ENCODE peak calls at places on chromosomes 4 and X, in four cellular contexts. One of them, this sample, is unnamed.

GRCh38 chr4:6107886-6108285 is 89.7 kb upstream of the C4orf50 start:
- DNase-seq in WTC11: no peak
- DNase-seq in K562: no peak
- DNase-seq in HepG2: no peak
- DNase-seq in this sample: no peak

GRCh38 chr4:170805352-170805751 is 715.6 kb upstream of the AADAT start:
- DNase-seq in WTC11: peak; percentile 25
- DNase-seq in K562: no peak
- DNase-seq in HepG2: peak; percentile 1
- DNase-seq in this sample: peak; percentile 13

GRCh38 chr4:168636506-168637176 is 139.8 kb downstream of the PALLD start:
- DNase-seq in WTC11: no peak
- DNase-seq in K562: no peak
- DNase-seq in HepG2: no peak
- DNase-seq in this sample: no peak

GRCh38 chrX:102341867-102342266 is 94.9 kb downstream of the NXF2 start:
- DNase-seq in WTC11: no peak
- DNase-seq in K562: no peak
- DNase-seq in HepG2: no peak
- DNase-seq in this sample: no peak

GRCh38 chr4:53022162-53023100 is 160.3 kb downstream of the RASL11B start:
- DNase-seq in WTC11: no peak
- DNase-seq in K562: no peak
- DNase-seq in HepG2: no peak
- DNase-seq in this sample: no peak

GRCh38 chrX:41313419-41313818 is 20.5 kb upstream of the DDX3X start:
- DNase-seq in WTC11: no peak
- DNase-seq in K562: no peak
- DNase-seq in HepG2: no peak
- DNase-seq in this sample: no peak

GRCh38 chr4:16516796-16517413 is 290.6 kb upstream of the TAPT1 start:
- DNase-seq in WTC11: peak; percentile 24
- DNase-seq in K562: no peak
- DNase-seq in HepG2: no peak
- DNase-seq in this sample: no peak

GRCh38 chr4:184450045-184450444 is 24.3 kb downstream of the IRF2 start:
- DNase-seq in WTC11: no peak
- DNase-seq in K562: no peak
- DNase-seq in HepG2: no peak
- DNase-seq in this sample: no peak

GRCh38 chr4:152246659-152247058 is 289.2 kb downstream of the FBXW7 start:
- DNase-seq in WTC11: no peak
- DNase-seq in K562: no peak
- DNase-seq in HepG2: no peak
- DNase-seq in this sample: no peak

GRCh38 chr4:156832886-156833285 is 138.7 kb downstream of the PDGFC start:
- DNase-seq in WTC11: no peak
- DNase-seq in K562: no peak
- DNase-seq in HepG2: no peak
- DNase-seq in this sample: no peak

GRCh38 chr4:160180206-160180605 is 1077.3 kb downstream of the RAPGEF2 start:
- DNase-seq in WTC11: no peak
- DNase-seq in K562: no peak
- DNase-seq in HepG2: no peak
- DNase-seq in this sample: no peak

GRCh38 chr4:168598191-168598590 is 101.3 kb downstream of the PALLD start:
- DNase-seq in WTC11: no peak
- DNase-seq in K562: no peak
- DNase-seq in HepG2: no peak
- DNase-seq in this sample: no peak

GRCh38 chr4:186910385-186910784 is 186.7 kb upstream of the FAT1 start:
- DNase-seq in WTC11: no peak
- DNase-seq in K562: no peak
- DNase-seq in HepG2: no peak
- DNase-seq in this sample: no peak

GRCh38 chr4:74056858-74057562 is 18.5 kb upstream of the CXCL3 start:
- DNase-seq in WTC11: no peak
- DNase-seq in K562: peak; percentile 42
- DNase-seq in HepG2: no peak
- DNase-seq in this sample: no peak

GRCh38 chr4:15779336-15779735 is 1.2 kb downstream of the CD38 start:
- DNase-seq in WTC11: peak; percentile 43
- DNase-seq in K562: no peak
- DNase-seq in HepG2: peak; percentile 46
- DNase-seq in this sample: no peak

GRCh38 chr4:74328501-74328900 is 20.2 kb downstream of the EPGN start:
- DNase-seq in WTC11: no peak
- DNase-seq in K562: no peak
- DNase-seq in HepG2: no peak
- DNase-seq in this sample: no peak

GRCh38 chr4:1049591-1049905 is 38.1 kb downstream of the FGFRL1 start:
- DNase-seq in WTC11: no peak
- DNase-seq in K562: no peak
- DNase-seq in HepG2: no peak
- DNase-seq in this sample: no peak

GRCh38 chr4:169800541-169800940 is 42.8 kb upstream of the HPF1 start:
- DNase-seq in WTC11: no peak
- DNase-seq in K562: no peak
- DNase-seq in HepG2: no peak
- DNase-seq in this sample: no peak

GRCh38 chr4:2468464-2469191 is at the start of gene RNF4:
- DNase-seq in WTC11: peak; percentile 94
- DNase-seq in K562: peak; percentile 94
- DNase-seq in HepG2: peak; percentile 93
- DNase-seq in this sample: peak; percentile 98

GRCh38 chrX:40318076-40318475 is 220.3 kb upstream of the BCOR start:
- DNase-seq in WTC11: no peak
- DNase-seq in K562: no peak
- DNase-seq in HepG2: no peak
- DNase-seq in this sample: no peak

GRCh38 chrX:2391869-2392606 is 108.7 kb downstream of the DHRSX start:
- DNase-seq in WTC11: peak; percentile 61
- DNase-seq in K562: no peak
- DNase-seq in HepG2: peak; percentile 92
- DNase-seq in this sample: no peak

GRCh38 chrX:129512409-129512808 is 10.9 kb downstream of the SMARCA1 start:
- DNase-seq in WTC11: no peak
- DNase-seq in K562: no peak
- DNase-seq in HepG2: no peak
- DNase-seq in this sample: no peak

GRCh38 chrX:149511081-149511480 is 6.0 kb upstream of the IDS start:
- DNase-seq in WTC11: no peak
- DNase-seq in K562: no peak
- DNase-seq in HepG2: no peak
- DNase-seq in this sample: no peak
- TF ChIP-seq ELF4 in WTC11: no peak
- TF ChIP-seq ELF4 in K562: no peak
- TF ChIP-seq ELF4 in HepG2: no peak
- TF ChIP-seq ELF4 in this sample: no peak

GRCh38 chr4:102503301-102503746 is 2.2 kb downstream of the NFKB1 start:
- DNase-seq in WTC11: no peak
- DNase-seq in K562: no peak
- DNase-seq in HepG2: peak; percentile 24
- DNase-seq in this sample: no peak

GRCh38 chr4:102500371-102501175 is 586 bp upstream of the NFKB1 start:
- DNase-seq in WTC11: peak; percentile 26
- DNase-seq in K562: no peak
- DNase-seq in HepG2: peak; percentile 24
- DNase-seq in this sample: peak; percentile 33

GRCh38 chr4:102501635-102502382 is 650 bp downstream of the NFKB1 start:
- DNase-seq in WTC11: no peak
- DNase-seq in K562: peak; percentile 61
- DNase-seq in HepG2: peak; percentile 73
- DNase-seq in this sample: peak; percentile 48

GRCh38 chr4:102503831-102504786 is 3.0 kb downstream of the NFKB1 start:
- DNase-seq in WTC11: no peak
- DNase-seq in K562: no peak
- DNase-seq in HepG2: no peak
- DNase-seq in this sample: no peak

GRCh38 chr4:102501176-102501634 is at the start of gene NFKB1:
- DNase-seq in WTC11: peak; percentile 43
- DNase-seq in K562: peak; percentile 44
- DNase-seq in HepG2: peak; percentile 54
- DNase-seq in this sample: no peak
- TF ChIP-seq SP1 in WTC11: no peak
- TF ChIP-seq SP1 in K562: no peak
- TF ChIP-seq SP1 in HepG2: no peak
- TF ChIP-seq SP1 in this sample: no peak

GRCh38 chrX:150934453-150934852 is 36.0 kb upstream of the CD99L2 start:
- DNase-seq in WTC11: peak; percentile 31
- DNase-seq in K562: no peak
- DNase-seq in HepG2: no peak
- DNase-seq in this sample: no peak

GRCh38 chrX:150929058-150929457 is 30.6 kb upstream of the CD99L2 start:
- DNase-seq in WTC11: no peak
- DNase-seq in K562: no peak
- DNase-seq in HepG2: no peak
- DNase-seq in this sample: no peak

GRCh38 chrX:150935466-150935865 is 37.0 kb upstream of the CD99L2 start:
- DNase-seq in WTC11: no peak
- DNase-seq in K562: no peak
- DNase-seq in HepG2: no peak
- DNase-seq in this sample: no peak

GRCh38 chrX:150936556-150936955 is 38.1 kb upstream of the CD99L2 start:
- DNase-seq in WTC11: no peak
- DNase-seq in K562: no peak
- DNase-seq in HepG2: no peak
- DNase-seq in this sample: no peak

GRCh38 chrX:150933945-150934350 is 35.5 kb upstream of the CD99L2 start:
- DNase-seq in WTC11: no peak
- DNase-seq in K562: no peak
- DNase-seq in HepG2: no peak
- DNase-seq in this sample: no peak
- TF ChIP-seq ELF4 in WTC11: no peak
- TF ChIP-seq ELF4 in K562: no peak
- TF ChIP-seq ELF4 in HepG2: no peak
- TF ChIP-seq ELF4 in this sample: no peak

DNA sequence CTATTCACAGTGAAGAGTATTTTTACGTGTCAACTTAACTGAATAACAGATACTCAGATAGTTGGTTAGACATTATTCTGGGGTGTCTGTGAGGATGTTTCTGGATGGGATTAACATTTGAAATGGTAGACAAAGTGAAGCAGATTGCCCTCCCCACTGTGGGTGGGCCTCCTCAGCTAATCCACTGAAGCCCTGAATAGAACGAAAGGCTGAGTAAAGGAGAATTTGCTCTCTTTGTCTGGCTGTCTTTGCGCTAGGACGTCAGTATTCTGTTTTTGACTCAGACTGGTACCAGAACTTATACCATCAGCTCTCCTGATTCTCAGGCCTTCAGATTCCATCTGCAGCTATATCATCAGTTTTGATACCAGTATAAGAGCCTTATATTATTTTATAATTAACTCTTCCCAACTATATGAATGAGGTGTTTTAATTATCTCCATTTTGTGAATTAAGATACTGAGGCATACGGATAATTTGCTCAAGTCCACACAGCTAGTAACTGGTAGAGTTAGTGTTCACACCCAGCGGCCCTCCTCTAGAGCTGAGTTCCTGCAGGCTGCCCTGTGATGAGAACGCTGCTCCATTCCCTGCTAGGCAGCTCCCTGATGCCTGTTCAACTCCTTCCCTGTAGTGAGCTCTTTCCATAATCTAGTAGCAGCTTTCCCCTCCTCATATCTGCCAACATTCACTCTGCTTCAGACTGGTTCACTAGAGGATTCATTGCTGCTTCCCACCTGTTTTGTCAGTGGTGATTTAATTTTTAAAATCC is 87.5 kb downstream of the RBM46 start:
- DNase-seq in WTC11: no peak
- DNase-seq in K562: no peak
- DNase-seq in HepG2: no peak
- DNase-seq in this sample: no peak
- TF ChIP-seq SP1 in WTC11: no peak
- TF ChIP-seq SP1 in K562: no peak
- TF ChIP-seq SP1 in HepG2: no peak
- TF ChIP-seq SP1 in this sample: no peak

GRCh38 chr4:185683222-185683621 is 128.8 kb downstream of the SORBS2 start:
- DNase-seq in WTC11: no peak
- DNase-seq in K562: no peak
- DNase-seq in HepG2: no peak
- DNase-seq in this sample: no peak
- TF ChIP-seq ELF4 in WTC11: no peak
- TF ChIP-seq ELF4 in K562: no peak
- TF ChIP-seq ELF4 in HepG2: no peak
- TF ChIP-seq ELF4 in this sample: no peak

GRCh38 chrX:47228550-47229270 is 4.1 kb upstream of the USP11 start:
- DNase-seq in WTC11: no peak
- DNase-seq in K562: no peak
- DNase-seq in HepG2: no peak
- DNase-seq in this sample: no peak
- TF ChIP-seq SP1 in WTC11: no peak
- TF ChIP-seq SP1 in K562: no peak
- TF ChIP-seq SP1 in HepG2: no peak
- TF ChIP-seq SP1 in this sample: no peak

GRCh38 chr4:91243132-91243531 is 1060.6 kb upstream of the GRID2 start:
- DNase-seq in WTC11: no peak
- DNase-seq in K562: no peak
- DNase-seq in HepG2: no peak
- DNase-seq in this sample: no peak
- TF ChIP-seq ELF4 in WTC11: no peak
- TF ChIP-seq ELF4 in K562: no peak
- TF ChIP-seq ELF4 in HepG2: no peak
- TF ChIP-seq ELF4 in this sample: no peak

GRCh38 chr4:147548251-147548650 is 67.4 kb downstream of the EDNRA start:
- DNase-seq in WTC11: no peak
- DNase-seq in K562: no peak
- DNase-seq in HepG2: no peak
- DNase-seq in this sample: no peak
- TF ChIP-seq SP1 in WTC11: no peak
- TF ChIP-seq SP1 in K562: no peak
- TF ChIP-seq SP1 in HepG2: no peak
- TF ChIP-seq SP1 in this sample: no peak

DNA sequence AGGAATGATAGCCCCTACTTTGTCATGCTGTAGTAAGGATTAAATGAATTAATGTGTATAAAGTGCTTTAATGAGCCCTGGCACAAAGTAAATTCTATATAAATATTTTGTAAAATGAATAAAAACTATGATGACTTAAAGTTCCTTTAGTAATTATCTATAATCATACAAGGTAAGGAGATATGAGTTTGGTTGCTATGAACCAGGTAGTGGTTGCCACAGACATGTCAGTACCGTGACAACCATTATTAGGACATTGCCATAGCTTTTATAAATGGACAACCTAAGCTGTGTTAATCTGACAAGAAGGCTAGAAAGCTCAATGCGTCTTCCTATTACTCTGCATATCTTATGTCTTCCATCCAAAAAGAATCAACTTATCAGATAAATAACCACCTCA is at the start of gene ARL13A:
- DNase-seq in WTC11: no peak
- DNase-seq in K562: no peak
- DNase-seq in HepG2: no peak
- DNase-seq in this sample: no peak
- TF ChIP-seq ELF4 in WTC11: no peak
- TF ChIP-seq ELF4 in K562: no peak
- TF ChIP-seq ELF4 in HepG2: no peak
- TF ChIP-seq ELF4 in this sample: no peak

This sample was measured in HEK293T.